ENCODE peak calls at places on chromosomes 3 and 15, in ten cellular contexts. R is pancreas, E is A549, Z is IMR-90, N is MCF 10A, J is heart right ventricle, D is upper lobe of right lung, L is endothelial cell, T is body of pancreas, B is brain microvascular endothelial cell. H is an unnamed sample.

GRCh38 chr3:9732080-9732752 is 681 bp downstream of the BRPF1 start:
- DNase-seq in B (no peak), E (no peak), L (peak; percentile 57), T (peak; percentile 17), R (no peak), Z (no peak), D (peak; percentile 76), J (no peak), N (no peak), H (no peak)

GRCh38 chr3:151328298-151329036 is 882 bp downstream of the P2RY13 start:
- DNase-seq in T (no peak), J (no peak), N (peak; percentile 69), Z (no peak), E (peak; percentile 7), B (no peak), D (no peak), R (no peak), L (no peak), H (peak; percentile 17)

GRCh38 chr3:157093096-157093495 is 66.9 kb downstream of the CCNL1 start:
- DNase-seq in D (no peak), J (no peak), B (no peak), R (no peak), Z (no peak), N (no peak), L (no peak), T (no peak), E (no peak), H (no peak)

GRCh38 chr15:100002091-100002620 is 268.9 kb upstream of the LYSMD4 start:
- DNase-seq in J (no peak), B (no peak), L (no peak), R (no peak), T (no peak), Z (no peak), N (no peak), E (no peak), D (peak; percentile 33), H (no peak)

GRCh38 chr3:134371542-134372324 is 2.5 kb downstream of the AMOTL2 start:
- DNase-seq in E (no peak), R (no peak), L (no peak), Z (peak; percentile 53), N (no peak), J (no peak), D (peak; percentile 36), B (peak; percentile 56), T (no peak), H (no peak)

GRCh38 chr3:52318186-52318793 is 2.2 kb downstream of the DNAH1 start:
- DNase-seq in Z (no peak), E (no peak), D (peak; percentile 86), T (no peak), N (no peak), B (no peak), J (no peak), R (no peak), L (no peak), H (no peak)

GRCh38 chr3:102718651-102719050 is 283.8 kb downstream of the ZPLD1 start:
- DNase-seq in J (no peak), B (no peak), E (no peak), T (no peak), Z (no peak), R (no peak), D (no peak), L (no peak), N (no peak), H (no peak)

GRCh38 chr3:154003649-154004048 is 117.5 kb upstream of the ARHGEF26 start:
- DNase-seq in Z (no peak), N (no peak), R (no peak), J (no peak), D (no peak), B (no peak), E (no peak), L (no peak), T (no peak), H (no peak)

GRCh38 chr3:141738636-141739363 is 702 bp downstream of the RNF7 start:
- DNase-seq in B (peak; percentile 30), Z (peak; percentile 64), T (no peak), J (peak; percentile 8), E (peak; percentile 51), R (peak; percentile 5), L (no peak), D (no peak), N (peak; percentile 51), H (no peak)

GRCh38 chr15:41334293-41335120 is 1.8 kb downstream of the NUSAP1 start:
- DNase-seq in N (no peak), Z (no peak), B (no peak), E (peak; percentile 6), D (no peak), L (no peak), T (no peak), R (no peak), J (no peak), H (no peak)

DNA sequence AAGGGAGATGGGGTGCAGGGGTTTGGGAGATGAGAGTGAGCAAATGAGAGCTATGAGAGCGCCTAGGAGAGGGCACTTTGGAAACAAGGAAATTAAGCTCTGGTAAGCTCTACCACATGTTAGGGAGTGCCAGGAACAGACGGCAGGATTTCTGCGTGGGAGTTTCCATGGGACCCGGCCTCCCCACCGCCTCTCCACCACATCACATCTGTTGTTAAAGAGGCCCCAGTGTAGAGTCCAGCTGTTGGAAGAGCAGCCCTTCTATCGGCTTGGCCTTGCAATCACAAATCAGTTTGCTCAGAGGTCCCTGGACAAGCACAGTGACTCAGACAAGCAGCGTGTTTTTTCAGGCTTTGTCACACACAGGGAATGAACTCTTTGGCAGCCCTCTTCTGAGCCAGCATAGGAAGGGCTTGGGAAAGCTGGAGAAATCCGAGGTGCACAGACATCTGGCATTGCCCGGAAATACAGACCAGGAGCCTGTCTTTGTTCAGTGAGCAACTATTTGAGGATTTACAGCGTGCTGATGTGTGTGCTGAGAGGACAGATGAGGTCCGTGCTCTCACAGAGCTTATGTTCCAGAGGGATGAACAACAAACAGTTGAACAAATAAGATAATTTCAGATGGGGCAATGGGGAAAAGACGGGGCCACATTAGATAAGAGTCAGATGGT is 370.6 kb upstream of the PROK2 start:
- DNase-seq in T (peak; percentile 22), N (peak; percentile 83), Z (peak; percentile 98), L (no peak), J (peak; percentile 34), R (peak; percentile 47), B (peak; percentile 94), E (peak; percentile 56), D (no peak), H (no peak)
- TF ChIP-seq CTCF in T (no peak), N (no peak), Z (no peak), L (no peak), J (no peak), R (no peak), B (no peak), E (no peak), D (no peak), H (no peak)

GRCh38 chr3:187739125-187739560 is 6.1 kb downstream of the BCL6 start:
- DNase-seq in L (peak; percentile 50), J (no peak), B (no peak), E (no peak), R (peak; percentile 38), N (no peak), T (peak; percentile 61), Z (no peak), D (no peak), H (peak; percentile 33)
- TF ChIP-seq CTCF in L (no peak), J (no peak), B (no peak), E (no peak), R (no peak), N (no peak), T (no peak), Z (no peak), D (no peak), H (no peak)

GRCh38 chr3:38653685-38654537 is 4.4 kb upstream of the SCN5A start:
- DNase-seq in N (no peak), R (no peak), T (no peak), D (no peak), B (no peak), E (no peak), J (no peak), L (no peak), Z (no peak), H (no peak)

GRCh38 chr3:38658886-38659285 is 9.4 kb upstream of the SCN5A start:
- DNase-seq in T (no peak), D (no peak), L (no peak), B (no peak), N (no peak), Z (no peak), R (no peak), J (no peak), E (no peak), H (no peak)

GRCh38 chr3:38657369-38657768 is 7.9 kb upstream of the SCN5A start:
- DNase-seq in R (no peak), T (no peak), J (no peak), L (no peak), E (no peak), Z (no peak), B (no peak), N (no peak), D (no peak), H (no peak)

GRCh38 chr3:38652934-38653333 is 3.4 kb upstream of the SCN5A start:
- DNase-seq in Z (no peak), E (no peak), D (no peak), R (no peak), L (no peak), T (no peak), J (no peak), N (no peak), B (no peak), H (no peak)

GRCh38 chr3:38655708-38656300 is 6.3 kb upstream of the SCN5A start:
- DNase-seq in Z (peak; percentile 51), B (peak; percentile 16), E (peak; percentile 64), R (no peak), L (no peak), D (no peak), N (peak; percentile 53), J (no peak), T (no peak), H (no peak)
- TF ChIP-seq CTCF in Z (peak; percentile 59), B (peak; percentile 73), E (peak; percentile 63), R (no peak), L (peak; percentile 56), D (peak; percentile 21), N (peak; percentile 49), J (peak; percentile 57), T (no peak), H (no peak)

GRCh38 chr15:90138071-90138833 is 36.0 kb upstream of the IDH2 start:
- DNase-seq in D (peak; percentile 67), R (no peak), E (no peak), L (no peak), N (no peak), J (peak; percentile 28), Z (no peak), T (no peak), B (no peak), H (no peak)

GRCh38 chr15:90131848-90132247 is 29.6 kb upstream of the IDH2 start:
- DNase-seq in B (no peak), Z (no peak), L (no peak), D (no peak), J (no peak), E (no peak), N (no peak), R (no peak), T (no peak), H (no peak)

GRCh38 chr15:90126457-90127435 is 24.5 kb upstream of the IDH2 start:
- DNase-seq in B (no peak), Z (no peak), N (no peak), J (peak; percentile 71), T (peak; percentile 48), L (peak; percentile 46), D (no peak), R (peak; percentile 67), E (peak; percentile 50), H (no peak)

GRCh38 chr15:90130291-90130690 is 28.0 kb upstream of the IDH2 start:
- DNase-seq in T (no peak), Z (no peak), N (no peak), D (no peak), J (no peak), L (no peak), B (no peak), R (no peak), E (no peak), H (no peak)

GRCh38 chr15:90132437-90132836 is 30.2 kb upstream of the IDH2 start:
- DNase-seq in J (no peak), D (no peak), R (no peak), B (no peak), N (no peak), T (no peak), E (no peak), L (no peak), Z (no peak), H (no peak)
- TF ChIP-seq CTCF in J (no peak), D (no peak), R (no peak), B (no peak), N (no peak), T (no peak), E (no peak), L (no peak), Z (no peak), H (no peak)

H was measured in activated B cell treated with CpG ODN at 0.5 μM for 24 hours.